ENCODE peak calls at places on chromosomes 12 and 14, in six cellular contexts. N, D, H, A, Y and C are unnamed samples.
A peak's percentile ranks its signal among the peaks of the same experiment; 100 is the strongest.

GRCh38 chr12:18990866-18991265 is 138.7 kb upstream of the PLEKHA5 start:
- DNase-seq in N (no peak), D (no peak), H (no peak), A (no peak), Y (no peak), C (peak; percentile 24)

GRCh38 chr14:99479903-99480855 is 480 bp downstream of the SETD3 start:
- DNase-seq in N (peak; percentile 65), D (peak; percentile 24), H (peak; percentile 49), A (no peak), Y (peak; percentile 86), C (peak; percentile 83)

GRCh38 chr14:34205799-34206198 is 254.9 kb upstream of the EGLN3 start:
- DNase-seq in N (no peak), D (no peak), H (no peak), A (no peak), Y (no peak), C (no peak)

GRCh38 chr12:93139028-93139665 is 210.1 kb upstream of the EEA1 start:
- DNase-seq in N (no peak), D (no peak), H (no peak), A (no peak), Y (no peak), C (no peak)

GRCh38 chr12:119208626-119209061 is 29.9 kb downstream of the HSPB8 start:
- DNase-seq in N (peak; percentile 1), D (peak; percentile 1), H (no peak), A (no peak), Y (peak; percentile 88), C (peak; percentile 85)

GRCh38 chr14:103078420-103078749 is 5.6 kb upstream of the LBHD2 start:
- DNase-seq in N (peak; percentile 88), D (no peak), H (peak; percentile 44), A (peak; percentile 44), Y (peak; percentile 94), C (peak; percentile 82)

GRCh38 chr12:91109148-91109564 is 2.1 kb downstream of the LUM start:
- DNase-seq in N (peak; percentile 84), D (peak; percentile 58), H (peak; percentile 65), A (no peak), Y (peak; percentile 80), C (peak; percentile 83)

GRCh38 chr14:68403191-68403781 is 389.6 kb downstream of the ZFP36L1 start:
- DNase-seq in N (peak; percentile 37), D (peak; percentile 50), H (no peak), A (no peak), Y (no peak), C (no peak)

GRCh38 chr12:2955888-2956287 is 3.3 kb upstream of the TEAD4 start:
- DNase-seq in N (no peak), D (no peak), H (no peak), A (no peak), Y (no peak), C (no peak)

GRCh38 chr12:131196220-131196619 is 242.5 kb downstream of the ADGRD1 start:
- DNase-seq in N (no peak), D (no peak), H (no peak), A (no peak), Y (no peak), C (no peak)

GRCh38 chr12:68498736-68499135 is 112.0 kb upstream of the RAP1B start:
- DNase-seq in N (no peak), D (no peak), H (no peak), A (no peak), Y (no peak), C (no peak)